ENCODE peak calls at places on chromosomes 13 and 19, in four cellular contexts. One of them, this sample, is unnamed.

GRCh38 chr19:49861541-49862410 is 5.6 kb downstream of the PNKP start:
- DNase-seq in H1: no peak
- DNase-seq in A549: no peak
- DNase-seq in K562: no peak
- DNase-seq in this sample: no peak

GRCh38 chr19:34316247-34316646 is 48.7 kb upstream of the GPI start:
- DNase-seq in H1: no peak
- DNase-seq in A549: no peak
- DNase-seq in K562: no peak
- DNase-seq in this sample: no peak

GRCh38 chr13:64332048-64332447 is 2898.1 kb downstream of the PCDH9 start:
- DNase-seq in H1: no peak
- DNase-seq in A549: no peak
- DNase-seq in K562: no peak
- DNase-seq in this sample: no peak

GRCh38 chr13:37925878-37926473 is 56.4 kb upstream of the TRPC4 start:
- DNase-seq in H1: no peak
- DNase-seq in A549: no peak
- DNase-seq in K562: no peak
- DNase-seq in this sample: no peak

GRCh38 chr13:66513728-66514127 is 716.4 kb downstream of the PCDH9 start:
- DNase-seq in H1: no peak
- DNase-seq in A549: no peak
- DNase-seq in K562: no peak
- DNase-seq in this sample: no peak

GRCh38 chr13:111518161-111518791 is 197.8 kb downstream of the TEX29 start:
- DNase-seq in H1: no peak
- DNase-seq in A549: no peak
- DNase-seq in K562: peak; percentile 10
- DNase-seq in this sample: no peak

GRCh38 chr13:65410791-65411190 is 1819.3 kb downstream of the PCDH9 start:
- DNase-seq in H1: no peak
- DNase-seq in A549: no peak
- DNase-seq in K562: no peak
- DNase-seq in this sample: no peak

GRCh38 chr19:39297931-39298634 is 1.9 kb downstream of the IFNL1 start:
- DNase-seq in H1: no peak
- DNase-seq in A549: no peak
- DNase-seq in K562: no peak
- DNase-seq in this sample: no peak

GRCh38 chr19:53847555-53847954 is 20.1 kb upstream of the MYADM start:
- DNase-seq in H1: no peak
- DNase-seq in A549: no peak
- DNase-seq in K562: no peak
- DNase-seq in this sample: no peak

GRCh38 chr13:32682740-32683139 is 96.5 kb downstream of the PDS5B start:
- DNase-seq in H1: no peak
- DNase-seq in A549: no peak
- DNase-seq in K562: no peak
- DNase-seq in this sample: no peak

GRCh38 chr19:30097746-30098280 is 155.8 kb downstream of the URI1 start:
- DNase-seq in H1: no peak
- DNase-seq in A549: no peak
- DNase-seq in K562: no peak
- DNase-seq in this sample: no peak

GRCh38 chr19:1469200-1469935 is 9.6 kb downstream of the C19orf25 start:
- DNase-seq in H1: no peak
- DNase-seq in A549: no peak
- DNase-seq in K562: no peak
- DNase-seq in this sample: no peak

GRCh38 chr13:93169980-93170379 is 56.6 kb upstream of the GPC6 start:
- DNase-seq in H1: no peak
- DNase-seq in A549: no peak
- DNase-seq in K562: no peak
- DNase-seq in this sample: peak; percentile 18

GRCh38 chr19:16258440-16258903 is 60.8 kb downstream of the AP1M1 start:
- DNase-seq in H1: no peak
- DNase-seq in A549: no peak
- DNase-seq in K562: peak; percentile 100
- DNase-seq in this sample: no peak

GRCh38 chr19:49559443-49559842 is 20.9 kb downstream of the NOSIP start:
- DNase-seq in H1: no peak
- DNase-seq in A549: no peak
- DNase-seq in K562: no peak
- DNase-seq in this sample: no peak

GRCh38 chr19:51123381-51124186 is 1.1 kb upstream of the SIGLEC9 start:
- DNase-seq in H1: no peak
- DNase-seq in A549: no peak
- DNase-seq in K562: no peak
- DNase-seq in this sample: no peak

GRCh38 chr13:110923086-110923485 is 8.2 kb upstream of the ANKRD10 start:
- DNase-seq in H1: peak; percentile 38
- DNase-seq in A549: no peak
- DNase-seq in K562: no peak
- DNase-seq in this sample: no peak

GRCh38 chr13:114110091-114110829 is 22.2 kb downstream of the RASA3 start:
- DNase-seq in H1: no peak
- DNase-seq in A549: no peak
- DNase-seq in K562: no peak
- DNase-seq in this sample: no peak
- TF ChIP-seq PHF8 in H1: no peak
- TF ChIP-seq PHF8 in A549: no peak
- TF ChIP-seq PHF8 in K562: no peak
- TF ChIP-seq PHF8 in this sample: no peak

GRCh38 chr19:46478356-46478986 is 7.1 kb upstream of the PNMA8A start:
- DNase-seq in H1: peak; percentile 54
- DNase-seq in A549: no peak
- DNase-seq in K562: peak; percentile 54
- DNase-seq in this sample: no peak
- TF ChIP-seq PHF8 in H1: no peak
- TF ChIP-seq PHF8 in A549: no peak
- TF ChIP-seq PHF8 in K562: no peak
- TF ChIP-seq PHF8 in this sample: no peak

DNA sequence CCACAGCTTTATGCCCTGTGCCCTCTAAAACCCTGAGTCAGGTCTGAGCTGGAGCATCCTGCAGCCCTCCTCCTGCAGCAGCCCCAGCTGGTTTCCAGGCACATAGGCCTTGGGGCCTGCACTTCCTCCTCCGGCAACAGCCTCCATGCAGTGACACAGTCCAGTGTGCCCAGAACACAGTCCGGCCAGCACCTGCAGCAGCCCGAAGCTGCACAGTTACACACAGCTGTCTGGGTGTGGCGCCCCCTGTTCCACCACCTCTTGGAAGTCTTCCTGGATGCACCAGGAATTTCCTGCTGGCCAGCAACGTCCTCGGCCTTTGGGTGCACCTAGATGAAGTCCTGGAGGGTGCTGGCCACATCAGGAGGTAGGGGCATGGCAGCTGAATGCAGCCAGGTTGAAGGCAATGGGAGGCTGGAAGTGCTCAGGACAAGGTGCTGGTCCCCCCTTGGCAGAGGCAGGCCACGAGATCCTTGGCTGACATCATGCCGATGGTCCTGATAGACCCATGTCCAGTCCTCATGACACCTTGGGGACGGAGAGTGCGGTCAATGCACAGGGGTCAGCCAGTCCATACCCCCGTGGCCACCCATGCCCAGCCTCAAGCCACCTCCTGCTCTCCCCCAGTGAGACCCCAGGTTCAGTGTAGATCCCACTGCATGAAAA is 27.1 kb upstream of the PARP4 start:
- DNase-seq in H1: no peak
- DNase-seq in A549: no peak
- DNase-seq in K562: no peak
- DNase-seq in this sample: no peak
- TF ChIP-seq PHF8 in H1: no peak
- TF ChIP-seq PHF8 in A549: no peak
- TF ChIP-seq PHF8 in K562: no peak
- TF ChIP-seq PHF8 in this sample: no peak

GRCh38 chr13:76812971-76813691 is 73.1 kb downstream of the KCTD12 start:
- DNase-seq in H1: no peak
- DNase-seq in A549: no peak
- DNase-seq in K562: no peak
- DNase-seq in this sample: no peak

GRCh38 chr13:76812206-76812882 is 73.9 kb downstream of the KCTD12 start:
- DNase-seq in H1: no peak
- DNase-seq in A549: no peak
- DNase-seq in K562: no peak
- DNase-seq in this sample: no peak

GRCh38 chr13:76813874-76814273 is 72.3 kb downstream of the KCTD12 start:
- DNase-seq in H1: no peak
- DNase-seq in A549: no peak
- DNase-seq in K562: no peak
- DNase-seq in this sample: peak; percentile 15

GRCh38 chr13:76815344-76815743 is 70.9 kb downstream of the KCTD12 start:
- DNase-seq in H1: no peak
- DNase-seq in A549: no peak
- DNase-seq in K562: no peak
- DNase-seq in this sample: no peak

DNA sequence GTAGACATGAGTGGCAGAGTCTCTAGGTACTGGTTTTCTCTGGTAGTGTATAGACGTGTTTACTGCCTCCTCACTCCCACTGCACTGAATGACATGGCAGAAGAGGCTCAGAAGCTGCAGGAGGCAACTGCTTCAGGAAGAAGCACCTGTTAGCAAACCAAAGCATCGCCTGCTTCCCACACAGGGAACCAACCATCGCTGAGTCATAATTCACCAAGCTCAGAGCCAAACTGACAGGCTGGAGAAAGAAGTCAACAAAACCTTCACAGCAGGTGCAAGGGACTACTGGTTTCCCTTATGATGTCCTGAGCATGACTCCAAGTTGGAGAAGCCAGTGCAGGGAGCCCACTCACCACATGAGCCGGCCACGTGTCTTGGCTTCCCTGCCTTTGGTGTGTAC is 69.8 kb downstream of the KCTD12 start:
- DNase-seq in H1: no peak
- DNase-seq in A549: no peak
- DNase-seq in K562: no peak
- DNase-seq in this sample: no peak
- TF ChIP-seq PHF8 in H1: no peak
- TF ChIP-seq PHF8 in A549: no peak
- TF ChIP-seq PHF8 in K562: no peak
- TF ChIP-seq PHF8 in this sample: no peak

GRCh38 chr19:56162258-56162657 is 13.6 kb upstream of the GALP start:
- DNase-seq in H1: no peak
- DNase-seq in A549: no peak
- DNase-seq in K562: no peak
- DNase-seq in this sample: no peak
- TF ChIP-seq PHF8 in H1: no peak
- TF ChIP-seq PHF8 in A549: no peak
- TF ChIP-seq PHF8 in K562: no peak
- TF ChIP-seq PHF8 in this sample: no peak

GRCh38 chr13:73088332-73088935 is 29.6 kb downstream of the KLF5 start:
- DNase-seq in H1: no peak
- DNase-seq in A549: no peak
- DNase-seq in K562: no peak
- DNase-seq in this sample: no peak

GRCh38 chr13:73090116-73090811 is 31.5 kb downstream of the KLF5 start:
- DNase-seq in H1: no peak
- DNase-seq in A549: peak; percentile 79
- DNase-seq in K562: peak; percentile 15
- DNase-seq in this sample: peak; percentile 95

GRCh38 chr13:73090812-73091187 is 32.0 kb downstream of the KLF5 start:
- DNase-seq in H1: no peak
- DNase-seq in A549: no peak
- DNase-seq in K562: no peak
- DNase-seq in this sample: no peak

GRCh38 chr13:73092831-73093230 is 34.0 kb downstream of the KLF5 start:
- DNase-seq in H1: no peak
- DNase-seq in A549: no peak
- DNase-seq in K562: no peak
- DNase-seq in this sample: peak; percentile 16

GRCh38 chr13:73089216-73089615 is 30.4 kb downstream of the KLF5 start:
- DNase-seq in H1: no peak
- DNase-seq in A549: no peak
- DNase-seq in K562: no peak
- DNase-seq in this sample: no peak
- TF ChIP-seq PHF8 in H1: no peak
- TF ChIP-seq PHF8 in A549: no peak
- TF ChIP-seq PHF8 in K562: no peak
- TF ChIP-seq PHF8 in this sample: no peak

GRCh38 chr13:40408602-40409001 is 257.8 kb downstream of the FOXO1 start:
- DNase-seq in H1: no peak
- DNase-seq in A549: no peak
- DNase-seq in K562: no peak
- DNase-seq in this sample: no peak

GRCh38 chr13:40406405-40407138 is 259.9 kb downstream of the FOXO1 start:
- DNase-seq in H1: no peak
- DNase-seq in A549: peak; percentile 4
- DNase-seq in K562: no peak
- DNase-seq in this sample: peak; percentile 43

GRCh38 chr13:40404967-40405716 is 261.3 kb downstream of the FOXO1 start:
- DNase-seq in H1: no peak
- DNase-seq in A549: no peak
- DNase-seq in K562: no peak
- DNase-seq in this sample: no peak

GRCh38 chr13:40409278-40409677 is 257.2 kb downstream of the FOXO1 start:
- DNase-seq in H1: no peak
- DNase-seq in A549: no peak
- DNase-seq in K562: no peak
- DNase-seq in this sample: no peak

GRCh38 chr13:40407567-40407966 is 258.9 kb downstream of the FOXO1 start:
- DNase-seq in H1: no peak
- DNase-seq in A549: no peak
- DNase-seq in K562: no peak
- DNase-seq in this sample: no peak
- TF ChIP-seq PHF8 in H1: no peak
- TF ChIP-seq PHF8 in A549: no peak
- TF ChIP-seq PHF8 in K562: no peak
- TF ChIP-seq PHF8 in this sample: no peak

GRCh38 chr13:23600534-23600933 is 30.3 kb downstream of the TNFRSF19 start:
- DNase-seq in H1: no peak
- DNase-seq in A549: no peak
- DNase-seq in K562: no peak
- DNase-seq in this sample: no peak

GRCh38 chr13:23598371-23598770 is 28.2 kb downstream of the TNFRSF19 start:
- DNase-seq in H1: no peak
- DNase-seq in A549: no peak
- DNase-seq in K562: no peak
- DNase-seq in this sample: no peak

GRCh38 chr13:23600100-23600499 is 29.9 kb downstream of the TNFRSF19 start:
- DNase-seq in H1: no peak
- DNase-seq in A549: no peak
- DNase-seq in K562: no peak
- DNase-seq in this sample: no peak

GRCh38 chr13:23599083-23599925 is 29.1 kb downstream of the TNFRSF19 start:
- DNase-seq in H1: no peak
- DNase-seq in A549: no peak
- DNase-seq in K562: no peak
- DNase-seq in this sample: peak; percentile 95
- TF ChIP-seq PHF8 in H1: no peak
- TF ChIP-seq PHF8 in A549: no peak
- TF ChIP-seq PHF8 in K562: no peak
- TF ChIP-seq PHF8 in this sample: no peak